ENCODE peak calls at places on chromosomes 2 and 18, in five cellular contexts. B is naive B cell, L is tibial artery, K is ovary, C is NCI-H460. V is an unnamed sample.

GRCh38 chr2:17543848-17544645 is 3.6 kb downstream of the VSNL1 start:
- DNase-seq in B (no peak), L (no peak), K (no peak), C (no peak), V (no peak)

GRCh38 chr2:13462464-13462863 is 745.7 kb downstream of the TRIB2 start:
- DNase-seq in B (no peak), L (no peak), K (no peak), C (no peak), V (no peak)

GRCh38 chr2:17672583-17673317 is 80.9 kb downstream of the SMC6 start:
- DNase-seq in B (no peak), L (no peak), K (no peak), C (no peak), V (no peak)

GRCh38 chr2:128405981-128406601 is 87.4 kb upstream of the HS6ST1 start:
- DNase-seq in B (no peak), L (peak; percentile 21), K (no peak), C (no peak), V (peak; percentile 5)

GRCh38 chr2:71530246-71530986 is 77.1 kb downstream of the DYSF start:
- DNase-seq in B (no peak), L (peak; percentile 54), K (no peak), C (peak; percentile 48), V (no peak)

GRCh38 chr2:34736482-34736881 is 1137.4 kb upstream of the FAM98A start:
- DNase-seq in B (no peak), L (no peak), K (no peak), C (no peak), V (no peak)

GRCh38 chr2:231922311-231922710 is 3.9 kb downstream of the NPPC start:
- DNase-seq in B (no peak), L (no peak), K (peak; percentile 3), C (no peak), V (no peak)

GRCh38 chr2:181177376-181177775 is 197.0 kb downstream of the UBE2E3 start:
- DNase-seq in B (no peak), L (no peak), K (no peak), C (no peak), V (no peak)

GRCh38 chr2:30955516-30956132 is 148.4 kb upstream of the CAPN13 start:
- DNase-seq in B (no peak), L (no peak), K (no peak), C (no peak), V (no peak)

GRCh38 chr2:26786207-26787023 is 559 bp downstream of the CENPA start:
- DNase-seq in B (peak; percentile 5), L (no peak), K (no peak), C (no peak), V (no peak)

GRCh38 chr2:45253151-45253550 is 243.9 kb upstream of the SIX2 start:
- DNase-seq in B (no peak), L (no peak), K (no peak), C (no peak), V (no peak)

GRCh38 chr18:59085126-59085794 is 54.4 kb upstream of the SEC11C start:
- DNase-seq in B (no peak), L (no peak), K (no peak), C (no peak), V (no peak)

GRCh38 chr2:186687774-186688173 is 6.1 kb upstream of the FAM171B start:
- DNase-seq in B (no peak), L (no peak), K (no peak), C (no peak), V (no peak)

GRCh38 chr18:40868110-40868858 is 1086.8 kb upstream of the PIK3C3 start:
- DNase-seq in B (no peak), L (no peak), K (no peak), C (peak; percentile 71), V (no peak)

GRCh38 chr2:113981404-113982134 is 91.7 kb downstream of the ACTR3 start:
- DNase-seq in B (no peak), L (no peak), K (no peak), C (no peak), V (no peak)

GRCh38 chr2:86621290-86621943 is 2.2 kb downstream of the RNF103 start:
- DNase-seq in B (no peak), L (no peak), K (no peak), C (no peak), V (no peak)

GRCh38 chr2:28347596-28347995 is 45.1 kb upstream of the FOSL2 start:
- DNase-seq in B (no peak), L (peak; percentile 58), K (no peak), C (no peak), V (no peak)

GRCh38 chr2:130336150-130336876 is 6.4 kb upstream of the IMP4 start:
- DNase-seq in B (no peak), L (no peak), K (no peak), C (no peak), V (no peak)

GRCh38 chr18:24118750-24119577 is 19.9 kb upstream of the CABYR start:
- DNase-seq in B (peak; percentile 63), L (peak; percentile 82), K (peak; percentile 79), C (peak; percentile 68), V (peak; percentile 67)

GRCh38 chr2:133166024-133166423 is 402.2 kb downstream of the NCKAP5 start:
- DNase-seq in B (no peak), L (no peak), K (no peak), C (no peak), V (no peak)

GRCh38 chr18:50775207-50775606 is 44.6 kb downstream of the MRO start:
- DNase-seq in B (no peak), L (no peak), K (no peak), C (no peak), V (no peak)

GRCh38 chr2:189153608-189154007 is 26.0 kb downstream of the COL5A2 start:
- DNase-seq in B (no peak), L (no peak), K (no peak), C (no peak), V (no peak)

GRCh38 chr2:149019768-149020167 is 18.7 kb upstream of the LYPD6B start:
- DNase-seq in B (no peak), L (no peak), K (no peak), C (no peak), V (no peak)

V was measured in uterus.